ENCODE peak calls at places on chromosomes 11 and 22, in seven cellular contexts. One of them, this sample, is unnamed.

GRCh38 chr11:334264-335033 is 13.8 kb upstream of the IFITM3 start:
- DNase-seq in fibroblast of lung: no peak
- DNase-seq in choroid plexus epithelial cell: peak; percentile 47
- DNase-seq in K562: peak; percentile 54
- DNase-seq in endothelial cell: no peak
- DNase-seq in tibial nerve: no peak
- DNase-seq in suprapubic skin: no peak
- DNase-seq in this sample: no peak

GRCh38 chr11:102289510-102290078 is 27.7 kb upstream of the BIRC3 start:
- DNase-seq in fibroblast of lung: peak; percentile 25
- DNase-seq in choroid plexus epithelial cell: peak; percentile 48
- DNase-seq in K562: no peak
- DNase-seq in endothelial cell: no peak
- DNase-seq in tibial nerve: no peak
- DNase-seq in suprapubic skin: no peak
- DNase-seq in this sample: no peak

GRCh38 chr11:27216268-27217149 is 146.5 kb downstream of the CCDC34 start:
- DNase-seq in fibroblast of lung: peak; percentile 77
- DNase-seq in choroid plexus epithelial cell: peak; percentile 54
- DNase-seq in K562: no peak
- DNase-seq in endothelial cell: peak; percentile 38
- DNase-seq in tibial nerve: no peak
- DNase-seq in suprapubic skin: no peak
- DNase-seq in this sample: peak; percentile 56

GRCh38 chr11:5603326-5603725 is 6.9 kb downstream of the TRIM6 start:
- DNase-seq in fibroblast of lung: no peak
- DNase-seq in choroid plexus epithelial cell: no peak
- DNase-seq in K562: no peak
- DNase-seq in endothelial cell: no peak
- DNase-seq in tibial nerve: no peak
- DNase-seq in suprapubic skin: no peak
- DNase-seq in this sample: no peak

GRCh38 chr22:39653787-39654077 is 83.2 kb downstream of the CACNA1I start:
- DNase-seq in fibroblast of lung: no peak
- DNase-seq in choroid plexus epithelial cell: no peak
- DNase-seq in K562: no peak
- DNase-seq in endothelial cell: no peak
- DNase-seq in tibial nerve: no peak
- DNase-seq in suprapubic skin: no peak
- DNase-seq in this sample: no peak

GRCh38 chr11:128345316-128345715 is 242.0 kb downstream of the ETS1 start:
- DNase-seq in fibroblast of lung: no peak
- DNase-seq in choroid plexus epithelial cell: no peak
- DNase-seq in K562: no peak
- DNase-seq in endothelial cell: no peak
- DNase-seq in tibial nerve: no peak
- DNase-seq in suprapubic skin: no peak
- DNase-seq in this sample: no peak

GRCh38 chr11:11972148-11972547 is 36.3 kb downstream of the DKK3 start:
- DNase-seq in fibroblast of lung: no peak
- DNase-seq in choroid plexus epithelial cell: no peak
- DNase-seq in K562: no peak
- DNase-seq in endothelial cell: no peak
- DNase-seq in tibial nerve: no peak
- DNase-seq in suprapubic skin: no peak
- DNase-seq in this sample: no peak

GRCh38 chr22:19136915-19137314 is 5.8 kb downstream of the TSSK2 start:
- DNase-seq in fibroblast of lung: no peak
- DNase-seq in choroid plexus epithelial cell: no peak
- DNase-seq in K562: no peak
- DNase-seq in endothelial cell: no peak
- DNase-seq in tibial nerve: no peak
- DNase-seq in suprapubic skin: no peak
- DNase-seq in this sample: no peak

GRCh38 chr11:60928563-60929001 is 4.3 kb downstream of the TMEM132A start:
- DNase-seq in fibroblast of lung: no peak
- DNase-seq in choroid plexus epithelial cell: no peak
- DNase-seq in K562: no peak
- DNase-seq in endothelial cell: no peak
- DNase-seq in tibial nerve: no peak
- DNase-seq in suprapubic skin: no peak
- DNase-seq in this sample: no peak

GRCh38 chr11:104095791-104096190 is 59.4 kb downstream of the DDI1 start:
- DNase-seq in fibroblast of lung: no peak
- DNase-seq in choroid plexus epithelial cell: peak; percentile 39
- DNase-seq in K562: no peak
- DNase-seq in endothelial cell: no peak
- DNase-seq in tibial nerve: no peak
- DNase-seq in suprapubic skin: no peak
- DNase-seq in this sample: no peak
- TF ChIP-seq CTCF in fibroblast of lung: no peak
- TF ChIP-seq CTCF in choroid plexus epithelial cell: peak; percentile 22
- TF ChIP-seq CTCF in K562: no peak
- TF ChIP-seq CTCF in endothelial cell: no peak
- TF ChIP-seq CTCF in tibial nerve: no peak
- TF ChIP-seq CTCF in suprapubic skin: no peak
- TF ChIP-seq CTCF in this sample: no peak

GRCh38 chr11:62724171-62724570 is 3.1 kb downstream of the HNRNPUL2 start:
- DNase-seq in fibroblast of lung: no peak
- DNase-seq in choroid plexus epithelial cell: no peak
- DNase-seq in K562: no peak
- DNase-seq in endothelial cell: no peak
- DNase-seq in tibial nerve: no peak
- DNase-seq in suprapubic skin: no peak
- DNase-seq in this sample: no peak

GRCh38 chr11:62725686-62726085 is 1.6 kb downstream of the HNRNPUL2 start:
- DNase-seq in fibroblast of lung: no peak
- DNase-seq in choroid plexus epithelial cell: no peak
- DNase-seq in K562: no peak
- DNase-seq in endothelial cell: no peak
- DNase-seq in tibial nerve: no peak
- DNase-seq in suprapubic skin: no peak
- DNase-seq in this sample: no peak

GRCh38 chr11:62726156-62727006 is 876 bp downstream of the HNRNPUL2 start:
- DNase-seq in fibroblast of lung: no peak
- DNase-seq in choroid plexus epithelial cell: no peak
- DNase-seq in K562: peak; percentile 35
- DNase-seq in endothelial cell: peak; percentile 18
- DNase-seq in tibial nerve: no peak
- DNase-seq in suprapubic skin: no peak
- DNase-seq in this sample: no peak

GRCh38 chr11:62727833-62728721 is at the start of gene TTC9C:
- DNase-seq in fibroblast of lung: peak; percentile 98
- DNase-seq in choroid plexus epithelial cell: peak; percentile 99
- DNase-seq in K562: peak; percentile 82
- DNase-seq in endothelial cell: peak; percentile 78
- DNase-seq in tibial nerve: peak; percentile 95
- DNase-seq in suprapubic skin: peak; percentile 95
- DNase-seq in this sample: peak; percentile 93

DNA sequence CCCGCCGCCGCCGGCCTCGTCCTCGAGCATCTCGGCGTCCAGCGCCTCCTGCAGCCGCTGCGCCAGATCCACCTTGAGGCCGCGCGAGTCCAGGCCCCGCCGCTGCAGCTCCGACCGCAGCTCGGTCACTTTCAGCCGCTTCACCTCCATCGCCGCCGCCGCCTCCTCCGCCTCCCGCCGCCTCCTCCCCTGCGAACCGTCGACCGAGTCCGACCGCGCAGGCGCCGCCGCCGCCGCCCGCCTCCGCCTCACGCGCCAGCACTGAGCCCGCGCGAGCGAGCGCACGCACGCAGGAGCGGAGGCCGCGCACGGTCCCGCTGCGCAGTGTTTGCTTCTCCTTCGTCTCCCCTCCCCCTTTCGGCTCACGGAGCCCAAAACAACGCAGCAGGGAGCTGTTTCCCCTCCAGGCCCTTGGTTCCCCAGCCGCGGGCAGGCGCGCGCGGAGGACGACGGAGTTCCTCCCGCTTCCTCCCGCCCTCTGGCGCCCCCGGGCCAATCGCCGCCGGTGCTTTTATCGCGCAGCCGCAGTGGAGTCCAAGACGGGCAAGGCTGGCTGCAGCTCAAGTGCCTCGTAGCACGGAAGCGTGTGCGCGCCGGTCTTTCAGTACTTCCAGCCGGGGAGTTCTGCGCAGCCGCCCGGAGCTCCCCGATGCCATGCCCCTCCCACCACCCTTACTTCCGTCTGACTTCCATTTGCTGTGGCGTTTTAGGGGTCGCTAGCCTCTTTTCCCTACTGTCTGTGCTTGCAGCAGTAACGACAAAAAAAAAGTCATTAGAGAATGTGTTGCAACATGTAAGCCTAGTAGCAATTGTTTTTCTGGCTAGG is at the start of gene HNRNPUL2:
- DNase-seq in fibroblast of lung: peak; percentile 99
- DNase-seq in choroid plexus epithelial cell: peak; percentile 100
- DNase-seq in K562: peak; percentile 94
- DNase-seq in endothelial cell: peak; percentile 98
- DNase-seq in tibial nerve: peak; percentile 94
- DNase-seq in suprapubic skin: peak; percentile 99
- DNase-seq in this sample: peak; percentile 99
- TF ChIP-seq CTCF in fibroblast of lung: no peak
- TF ChIP-seq CTCF in choroid plexus epithelial cell: peak; percentile 2
- TF ChIP-seq CTCF in K562: peak; percentile 40
- TF ChIP-seq CTCF in endothelial cell: no peak
- TF ChIP-seq CTCF in tibial nerve: no peak
- TF ChIP-seq CTCF in suprapubic skin: no peak
- TF ChIP-seq CTCF in this sample: no peak

GRCh38 chr11:43787823-43788222 is 92.8 kb upstream of the ALKBH3 start:
- DNase-seq in fibroblast of lung: no peak
- DNase-seq in choroid plexus epithelial cell: no peak
- DNase-seq in K562: no peak
- DNase-seq in endothelial cell: no peak
- DNase-seq in tibial nerve: no peak
- DNase-seq in suprapubic skin: no peak
- DNase-seq in this sample: no peak

GRCh38 chr11:43786016-43786415 is 94.6 kb upstream of the ALKBH3 start:
- DNase-seq in fibroblast of lung: no peak
- DNase-seq in choroid plexus epithelial cell: no peak
- DNase-seq in K562: no peak
- DNase-seq in endothelial cell: no peak
- DNase-seq in tibial nerve: no peak
- DNase-seq in suprapubic skin: no peak
- DNase-seq in this sample: no peak

GRCh38 chr11:43784301-43784700 is 96.3 kb upstream of the ALKBH3 start:
- DNase-seq in fibroblast of lung: no peak
- DNase-seq in choroid plexus epithelial cell: no peak
- DNase-seq in K562: peak; percentile 15
- DNase-seq in endothelial cell: no peak
- DNase-seq in tibial nerve: no peak
- DNase-seq in suprapubic skin: no peak
- DNase-seq in this sample: no peak

GRCh38 chr11:43788394-43788793 is 92.2 kb upstream of the ALKBH3 start:
- DNase-seq in fibroblast of lung: no peak
- DNase-seq in choroid plexus epithelial cell: no peak
- DNase-seq in K562: no peak
- DNase-seq in endothelial cell: no peak
- DNase-seq in tibial nerve: peak; percentile 34
- DNase-seq in suprapubic skin: no peak
- DNase-seq in this sample: no peak

GRCh38 chr11:43784866-43785265 is 95.8 kb upstream of the ALKBH3 start:
- DNase-seq in fibroblast of lung: peak; percentile 37
- DNase-seq in choroid plexus epithelial cell: peak; percentile 16
- DNase-seq in K562: no peak
- DNase-seq in endothelial cell: no peak
- DNase-seq in tibial nerve: no peak
- DNase-seq in suprapubic skin: no peak
- DNase-seq in this sample: no peak
- TF ChIP-seq CTCF in fibroblast of lung: no peak
- TF ChIP-seq CTCF in choroid plexus epithelial cell: no peak
- TF ChIP-seq CTCF in K562: no peak
- TF ChIP-seq CTCF in endothelial cell: no peak
- TF ChIP-seq CTCF in tibial nerve: no peak
- TF ChIP-seq CTCF in suprapubic skin: no peak
- TF ChIP-seq CTCF in this sample: no peak

GRCh38 chr11:77508031-77508430 is 34.1 kb upstream of the PAK1 start:
- DNase-seq in fibroblast of lung: no peak
- DNase-seq in choroid plexus epithelial cell: no peak
- DNase-seq in K562: no peak
- DNase-seq in endothelial cell: no peak
- DNase-seq in tibial nerve: no peak
- DNase-seq in suprapubic skin: no peak
- DNase-seq in this sample: no peak
- TF ChIP-seq CTCF in fibroblast of lung: no peak
- TF ChIP-seq CTCF in choroid plexus epithelial cell: peak; percentile 13
- TF ChIP-seq CTCF in K562: no peak
- TF ChIP-seq CTCF in endothelial cell: no peak
- TF ChIP-seq CTCF in tibial nerve: no peak
- TF ChIP-seq CTCF in suprapubic skin: no peak
- TF ChIP-seq CTCF in this sample: peak; percentile 2

DNA sequence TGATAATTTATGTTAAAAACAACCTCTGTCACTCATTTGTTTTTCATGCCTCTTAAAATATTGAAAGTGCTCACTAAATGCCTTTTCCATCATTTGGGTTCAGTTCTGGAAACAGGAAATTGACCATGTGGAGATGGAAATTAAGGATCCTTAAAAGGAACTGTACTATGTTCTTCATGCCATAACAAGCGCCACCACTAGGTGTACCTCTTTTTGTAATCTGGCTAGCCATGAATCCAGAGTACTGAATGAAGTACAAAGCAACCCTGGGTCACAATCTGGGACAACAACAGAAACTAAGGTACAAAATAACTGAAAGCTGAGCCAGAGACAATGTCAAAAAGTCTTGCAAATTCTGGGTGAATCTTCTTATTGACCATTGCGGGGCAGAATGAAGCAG is 559.1 kb downstream of the FAM181B start:
- DNase-seq in fibroblast of lung: no peak
- DNase-seq in choroid plexus epithelial cell: peak; percentile 0
- DNase-seq in K562: no peak
- DNase-seq in endothelial cell: no peak
- DNase-seq in tibial nerve: no peak
- DNase-seq in suprapubic skin: no peak
- DNase-seq in this sample: no peak
- TF ChIP-seq CTCF in fibroblast of lung: no peak
- TF ChIP-seq CTCF in choroid plexus epithelial cell: peak; percentile 29
- TF ChIP-seq CTCF in K562: no peak
- TF ChIP-seq CTCF in endothelial cell: peak; percentile 66
- TF ChIP-seq CTCF in tibial nerve: no peak
- TF ChIP-seq CTCF in suprapubic skin: no peak
- TF ChIP-seq CTCF in this sample: no peak

GRCh38 chr22:47126344-47126811 is 363.9 kb downstream of the TBC1D22A start:
- DNase-seq in fibroblast of lung: no peak
- DNase-seq in choroid plexus epithelial cell: no peak
- DNase-seq in K562: no peak
- DNase-seq in endothelial cell: no peak
- DNase-seq in tibial nerve: no peak
- DNase-seq in suprapubic skin: no peak
- DNase-seq in this sample: no peak
- TF ChIP-seq CTCF in fibroblast of lung: no peak
- TF ChIP-seq CTCF in choroid plexus epithelial cell: no peak
- TF ChIP-seq CTCF in K562: no peak
- TF ChIP-seq CTCF in endothelial cell: no peak
- TF ChIP-seq CTCF in tibial nerve: no peak
- TF ChIP-seq CTCF in suprapubic skin: no peak
- TF ChIP-seq CTCF in this sample: no peak